ENCODE peak calls at places on chromosomes 16 and 17, in six cellular contexts. P, D, H, W, Z and X are unnamed samples.

GRCh38 chr17:2721603-2722002 is 10.0 kb upstream of the CLUH start:
- DNase-seq in P (no peak), D (no peak), H (no peak), W (no peak), Z (no peak), X (no peak)

GRCh38 chr17:46976626-46977270 is 2.3 kb downstream of the RPRML start:
- DNase-seq in P (no peak), D (no peak), H (no peak), W (no peak), Z (no peak), X (no peak)

GRCh38 chr16:53080345-53081031 is 25.7 kb downstream of the CHD9 start:
- DNase-seq in P (peak), D (no peak), H (peak), W (no peak), Z (no peak), X (no peak)

GRCh38 chr17:60554377-60554788 is 28.3 kb upstream of the APPBP2 start:
- DNase-seq in P (peak), D (no peak), H (peak), W (no peak), Z (no peak), X (peak)

GRCh38 chr17:31535581-31535981 is 144.1 kb downstream of the RAB11FIP4 start:
- DNase-seq in P (no peak), D (no peak), H (no peak), W (no peak), Z (no peak), X (no peak)

GRCh38 chr17:7220593-7221280 is 999 bp downstream of the ACADVL start:
- DNase-seq in P (no peak), D (peak), H (no peak), W (no peak), Z (no peak), X (no peak)

GRCh38 chr16:3509470-3509928 is 8.7 kb downstream of the CLUAP1 start:
- DNase-seq in P (no peak), D (peak), H (peak), W (no peak), Z (no peak), X (no peak)

GRCh38 chr16:58393138-58393504 is 850 bp downstream of the GINS3 start:
- DNase-seq in P (no peak), D (no peak), H (no peak), W (no peak), Z (no peak), X (no peak)

GRCh38 chr16:24255446-24256352 is at the start of gene CACNG3:
- DNase-seq in P (no peak), D (peak), H (no peak), W (peak), Z (peak), X (no peak)

GRCh38 chr16:51151435-51151950 is 423 bp upstream of the SALL1 start:
- DNase-seq in P (no peak), D (no peak), H (peak), W (peak), Z (peak), X (no peak)

GRCh38 chr16:11190585-11191565 is 65.1 kb downstream of the SOCS1 start:
- DNase-seq in P (no peak), D (no peak), H (no peak), W (no peak), Z (no peak), X (no peak)

GRCh38 chr17:19630651-19631050 is 17.9 kb upstream of the ALDH3A2 start:
- DNase-seq in P (no peak), D (no peak), H (no peak), W (no peak), Z (no peak), X (no peak)

GRCh38 chr17:77490361-77491183 is 349.8 kb downstream of the SEC14L1 start:
- DNase-seq in P (no peak), D (no peak), H (no peak), W (no peak), Z (no peak), X (no peak)

GRCh38 chr16:88560722-88561484 is 9.3 kb upstream of the ZC3H18 start:
- DNase-seq in P (no peak), D (no peak), H (peak), W (peak), Z (no peak), X (no peak)

GRCh38 chr17:13601776-13602551 is at the start of gene HS3ST3A1:
- DNase-seq in P (peak), D (no peak), H (peak), W (peak), Z (peak), X (no peak)

GRCh38 chr16:20916289-20916688 is 15.7 kb downstream of the LYRM1 start:
- DNase-seq in P (no peak), D (no peak), H (no peak), W (peak), Z (no peak), X (no peak)

GRCh38 chr17:40854175-40854814 is 12.7 kb downstream of the KRT12 start:
- DNase-seq in P (peak), D (no peak), H (peak), W (no peak), Z (no peak), X (peak)